ENCODE peak calls at places on chromosomes 6 and 20, in six cellular contexts. U is CD8-positive, alpha-beta T cell; Y is cardiac muscle cell; J is PC-3; N is naive thymus-derived CD4-positive, alpha-beta T cell; T is CD8-positive, alpha-beta memory T cell. Q is an unnamed sample.
A peak's percentile ranks its signal among the peaks of the same experiment; 100 is the strongest.

GRCh38 chr6:28839443-28840120 is 84.2 kb downstream of the TRIM27 start:
- DNase-seq in U (no peak), Y (no peak), J (no peak), N (no peak), T (no peak), Q (no peak)

GRCh38 chr6:25404693-25405169 is 125.6 kb downstream of the CARMIL1 start:
- DNase-seq in U (peak; percentile 77), Y (no peak), J (no peak), N (peak; percentile 39), T (peak; percentile 56), Q (no peak)

GRCh38 chr6:144327081-144327480 is 41.9 kb downstream of the UTRN start:
- DNase-seq in U (no peak), Y (no peak), J (no peak), N (no peak), T (no peak), Q (no peak)

GRCh38 chr6:125728739-125729138 is 20.7 kb upstream of the HEY2 start:
- DNase-seq in U (no peak), Y (peak; percentile 34), J (no peak), N (no peak), T (no peak), Q (no peak)

GRCh38 chr6:108562503-108562993 is 1.8 kb downstream of the FOXO3 start:
- DNase-seq in U (no peak), Y (peak; percentile 80), J (peak; percentile 71), N (no peak), T (no peak), Q (peak; percentile 83)

GRCh38 chr20:40960521-40960956 is 68.1 kb upstream of the TOP1 start:
- DNase-seq in U (peak; percentile 23), Y (no peak), J (no peak), N (peak; percentile 15), T (no peak), Q (no peak)

GRCh38 chr20:6045566-6045965 is 8.3 kb downstream of the LRRN4 start:
- DNase-seq in U (no peak), Y (no peak), J (no peak), N (no peak), T (no peak), Q (no peak)

GRCh38 chr6:14396826-14397517 is 279.4 kb downstream of the CD83 start:
- DNase-seq in U (no peak), Y (peak; percentile 15), J (peak; percentile 52), N (no peak), T (peak; percentile 2), Q (peak; percentile 66)

GRCh38 chr6:116483616-116484015 is 22.4 kb downstream of the CALHM6 start:
- DNase-seq in U (no peak), Y (no peak), J (no peak), N (no peak), T (no peak), Q (no peak)

GRCh38 chr6:143270026-143270425 is 180.5 kb downstream of the ADAT2 start:
- DNase-seq in U (no peak), Y (peak; percentile 62), J (no peak), N (no peak), T (no peak), Q (no peak)

GRCh38 chr6:5636210-5637030 is 370.3 kb downstream of the NRN1 start:
- DNase-seq in U (no peak), Y (no peak), J (no peak), N (no peak), T (no peak), Q (no peak)

GRCh38 chr6:134034478-134034877 is 17.9 kb downstream of the SLC2A12 start:
- DNase-seq in U (no peak), Y (no peak), J (no peak), N (no peak), T (no peak), Q (no peak)

GRCh38 chr6:148445116-148445515 is 102.5 kb downstream of the SASH1 start:
- DNase-seq in U (no peak), Y (no peak), J (peak; percentile 75), N (no peak), T (no peak), Q (no peak)

GRCh38 chr20:62736026-62736406 is 27.4 kb downstream of the NTSR1 start:
- DNase-seq in U (no peak), Y (no peak), J (no peak), N (no peak), T (no peak), Q (no peak)

GRCh38 chr20:62734881-62735280 is 26.2 kb downstream of the NTSR1 start:
- DNase-seq in U (no peak), Y (no peak), J (no peak), N (no peak), T (no peak), Q (no peak)

GRCh38 chr20:62736407-62737071 is 27.9 kb downstream of the NTSR1 start:
- DNase-seq in U (no peak), Y (no peak), J (no peak), N (no peak), T (no peak), Q (no peak)

GRCh38 chr20:62734336-62734735 is 25.7 kb downstream of the NTSR1 start:
- DNase-seq in U (no peak), Y (no peak), J (no peak), N (no peak), T (no peak), Q (no peak)

GRCh38 chr20:62735331-62735821 is 26.7 kb downstream of the NTSR1 start:
- DNase-seq in U (no peak), Y (no peak), J (no peak), N (no peak), T (peak; percentile 13), Q (peak; percentile 18)
- H3K4me1 ChIP-seq in U (peaks cover 12% of the 10 kb centered on the region), Y (no peaks in the 10 kb centered on the region), J (peaks cover 18% of the 10 kb centered on the region), N (peaks cover 14% of the 10 kb centered on the region), T (peaks cover 16% of the 10 kb centered on the region), Q (peaks cover 5% of the 10 kb centered on the region)

GRCh38 chr6:31619805-31620585 is 520 bp upstream of the PRRC2A start:
- DNase-seq in U (peak; percentile 96), Y (peak; percentile 100), J (peak; percentile 98), N (peak; percentile 94), T (peak; percentile 96), Q (peak; percentile 96)

GRCh38 chr6:31614075-31614619 is 887 bp upstream of the AIF1 start:
- DNase-seq in U (no peak), Y (no peak), J (no peak), N (no peak), T (no peak), Q (peak; percentile 49)

GRCh38 chr6:31614674-31615578 is at the start of gene AIF1:
- DNase-seq in U (no peak), Y (no peak), J (no peak), N (no peak), T (no peak), Q (no peak)

GRCh38 chr6:31615748-31616147 is 714 bp downstream of the AIF1 start:
- DNase-seq in U (peak; percentile 64), Y (no peak), J (no peak), N (peak; percentile 48), T (peak; percentile 60), Q (peak; percentile 29)

GRCh38 chr6:31617010-31617409 is 2.0 kb downstream of the AIF1 start:
- DNase-seq in U (no peak), Y (no peak), J (no peak), N (no peak), T (no peak), Q (no peak)
- H3K27ac ChIP-seq in U (no peak overlapping the region), Y (no peak overlapping the region), J (no peak overlapping the region), N (peak overlapping the region; percentile 70), T (no peak overlapping the region), Q (no peak overlapping the region)

GRCh38 chr6:10403385-10404106 is 11.3 kb downstream of the TFAP2A start:
- DNase-seq in U (no peak), Y (peak; percentile 60), J (peak; percentile 94), N (no peak), T (no peak), Q (no peak)
- H3K4me1 ChIP-seq in U (peaks cover 13% of the 10 kb centered on the region), Y (no peaks in the 10 kb centered on the region), J (peaks cover 77% of the 10 kb centered on the region), N (peaks cover 10% of the 10 kb centered on the region), T (peaks cover 14% of the 10 kb centered on the region), Q (peaks cover 14% of the 10 kb centered on the region)

GRCh38 chr6:158172001-158172400 is 3.9 kb downstream of the GTF2H5 start:
- DNase-seq in U (no peak), Y (no peak), J (no peak), N (no peak), T (no peak), Q (no peak)
- H3K27ac ChIP-seq in U (no peak overlapping the region), Y (no peak overlapping the region), J (no peak overlapping the region), N (no peak overlapping the region), T (no peak overlapping the region), Q (no peak overlapping the region)

DNA sequence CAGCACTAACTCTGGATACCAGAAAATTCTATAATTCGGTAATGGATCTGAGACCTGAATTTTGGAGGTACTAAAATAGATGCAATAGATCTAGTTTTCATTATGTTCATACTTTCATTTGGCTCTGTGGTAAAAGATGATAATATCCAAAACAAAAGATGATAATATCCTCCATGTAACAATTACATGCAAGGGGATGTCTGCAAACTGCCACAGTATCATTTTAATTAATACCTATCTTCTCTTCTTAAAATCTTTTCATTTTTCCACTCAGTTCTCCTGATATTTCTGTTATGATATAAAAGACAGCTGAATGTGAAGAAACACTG is 15.6 kb downstream of the BTN2A1 start:
- DNase-seq in U (no peak), Y (no peak), J (no peak), N (no peak), T (no peak), Q (no peak)
- H3K4me1 ChIP-seq in U (peaks cover 39% of the 10 kb centered on the region), Y (peaks cover 8% of the 10 kb centered on the region), J (peaks cover 30% of the 10 kb centered on the region), N (peaks cover 33% of the 10 kb centered on the region), T (peaks cover 51% of the 10 kb centered on the region), Q (peaks cover 18% of the 10 kb centered on the region)

DNA sequence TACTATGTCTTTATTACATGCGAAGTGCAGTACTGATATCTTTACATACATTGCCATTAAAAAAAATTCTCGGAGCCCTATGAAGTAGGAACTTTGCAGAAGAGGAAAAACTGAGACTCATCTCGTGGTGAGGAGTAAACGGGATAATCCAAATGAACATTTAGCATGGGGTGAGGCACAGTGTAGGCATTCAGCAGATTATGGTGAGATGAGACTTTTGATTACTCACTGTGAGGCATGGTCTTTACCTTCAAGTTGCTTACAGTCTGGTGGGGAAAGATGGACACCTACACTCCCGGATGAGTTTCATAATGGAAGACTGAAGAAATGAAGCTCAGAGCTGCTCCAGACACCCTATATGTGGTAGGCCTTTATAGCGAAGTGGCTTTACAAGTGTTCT is 1.4 kb downstream of the RPRD1B start:
- DNase-seq in U (no peak), Y (no peak), J (peak; percentile 29), N (no peak), T (no peak), Q (no peak)
- H3K27ac ChIP-seq in U (no peak overlapping the region), Y (no peak overlapping the region), J (peak overlapping the region; percentile 75), N (peak overlapping the region; percentile 93), T (no peak overlapping the region), Q (peak overlapping the region; percentile 96)

DNA sequence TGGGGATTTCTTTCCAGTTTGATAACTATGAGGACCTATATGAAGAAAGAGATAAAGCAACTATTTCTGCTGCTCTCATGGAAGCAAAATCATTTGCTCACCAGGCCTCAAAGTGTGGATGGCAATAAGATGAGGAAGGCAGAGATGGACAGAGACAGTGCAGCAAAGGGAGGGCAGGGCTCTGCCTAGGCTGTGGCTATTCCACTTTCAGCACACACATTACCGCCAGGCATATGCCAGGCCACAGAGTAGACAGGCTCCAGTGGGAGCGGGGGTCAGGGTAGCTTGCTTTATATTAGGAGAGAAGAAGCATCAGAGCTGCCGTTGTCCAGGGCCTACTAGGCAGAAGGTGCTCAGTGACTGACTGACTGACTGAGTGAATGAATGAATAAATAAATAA is 40.9 kb downstream of the BCL2L1 start:
- DNase-seq in U (no peak), Y (no peak), J (peak; percentile 1), N (no peak), T (no peak), Q (no peak)
- H3K4me1 ChIP-seq in U (peaks cover 61% of the 10 kb centered on the region), Y (peaks cover 32% of the 10 kb centered on the region), J (peaks cover 2% of the 10 kb centered on the region), N (peaks cover 61% of the 10 kb centered on the region), T (peaks cover 90% of the 10 kb centered on the region), Q (peaks cover 82% of the 10 kb centered on the region)